ENCODE peak calls at places on chromosomes 4 and X, in four cellular contexts. N is GM12878, J is K562, Z is HepG2. V is an unnamed sample.

GRCh38 chr4:6465985-6466384 is 6.4 kb downstream of the PPP2R2C start:
- DNase-seq in N (no peak), J (no peak), Z (no peak), V (no peak)

GRCh38 chr4:8391972-8392371 is 48.6 kb downstream of the ACOX3 start:
- DNase-seq in N (peak; percentile 60), J (no peak), Z (no peak), V (no peak)

GRCh38 chrX:118720058-118720707 is 7.2 kb upstream of the IL13RA1 start:
- DNase-seq in N (no peak), J (no peak), Z (no peak), V (no peak)

GRCh38 chr4:187550256-187550950 is 445.2 kb upstream of the ZFP42 start:
- DNase-seq in N (no peak), J (no peak), Z (no peak), V (no peak)

GRCh38 chrX:19225906-19226305 is 103.6 kb upstream of the ADGRG2 start:
- DNase-seq in N (no peak), J (peak; percentile 22), Z (no peak), V (peak; percentile 14)

GRCh38 chr4:30875659-30876269 is 155.6 kb downstream of the PCDH7 start:
- DNase-seq in N (no peak), J (no peak), Z (no peak), V (no peak)

GRCh38 chrX:153735274-153735673 is 10.6 kb downstream of the ABCD1 start:
- DNase-seq in N (no peak), J (peak; percentile 65), Z (no peak), V (no peak)

GRCh38 chr4:106809083-106809482 is 227.0 kb downstream of the DKK2 start:
- DNase-seq in N (no peak), J (no peak), Z (peak; percentile 19), V (peak; percentile 16)

GRCh38 chr4:47619691-47620090 is 134.6 kb downstream of the ATP10D start:
- DNase-seq in N (no peak), J (no peak), Z (no peak), V (no peak)

GRCh38 chrX:151396042-151396826 is 772 bp upstream of the VMA21 start:
- DNase-seq in N (peak; percentile 2), J (no peak), Z (peak; percentile 49), V (no peak)

GRCh38 chr4:124873361-124874171 is 161.0 kb upstream of the ANKRD50 start:
- DNase-seq in N (no peak), J (no peak), Z (no peak), V (no peak)

GRCh38 chr4:123898941-123899666 is 502.5 kb downstream of the SPRY1 start:
- DNase-seq in N (no peak), J (no peak), Z (no peak), V (no peak)

GRCh38 chr4:110516106-110516922 is 40.4 kb downstream of the ENPEP start:
- DNase-seq in N (peak; percentile 30), J (peak; percentile 67), Z (peak; percentile 68), V (peak; percentile 73)

GRCh38 chr4:26020896-26021295 is 106.9 kb downstream of the SMIM20 start:
- DNase-seq in N (no peak), J (no peak), Z (peak; percentile 10), V (no peak)

GRCh38 chrX:12610079-12610478 is 181.1 kb upstream of the PRPS2 start:
- DNase-seq in N (no peak), J (no peak), Z (no peak), V (no peak)

GRCh38 chr4:54337007-54337406 is 107.9 kb downstream of the PDGFRA start:
- DNase-seq in N (no peak), J (no peak), Z (no peak), V (no peak)

GRCh38 chrX:79413009-79413408 is 45.9 kb upstream of the ITM2A start:
- DNase-seq in N (no peak), J (peak; percentile 23), Z (peak; percentile 0), V (no peak)

GRCh38 chr4:3405176-3405575 is 36.6 kb upstream of the HGFAC start:
- DNase-seq in N (no peak), J (no peak), Z (no peak), V (no peak)

GRCh38 chr4:121900132-121900983 is 30.1 kb upstream of the BBS7 start:
- DNase-seq in N (peak; percentile 12), J (peak; percentile 75), Z (peak; percentile 45), V (peak; percentile 61)

GRCh38 chr4:149371021-149371420 is 444.6 kb downstream of the IQCM start:
- DNase-seq in N (no peak), J (peak; percentile 1), Z (peak; percentile 34), V (peak; percentile 51)

GRCh38 chr4:4985844-4986243 is 33.4 kb downstream of the CYTL1 start:
- DNase-seq in N (no peak), J (peak; percentile 21), Z (no peak), V (no peak)

GRCh38 chrX:9569875-9570274 is 105.0 kb downstream of the TBL1X start:
- DNase-seq in N (no peak), J (no peak), Z (no peak), V (no peak)

GRCh38 chrX:8939344-8939743 is 94.6 kb downstream of the FAM9B start:
- DNase-seq in N (no peak), J (no peak), Z (no peak), V (no peak)

GRCh38 chrX:153438522-153438921 is 7.3 kb downstream of the TREX2 start:
- DNase-seq in N (no peak), J (peak; percentile 52), Z (peak; percentile 20), V (peak; percentile 60)

GRCh38 chr4:10085828-10086505 is 30.6 kb downstream of the WDR1 start:
- DNase-seq in N (no peak), J (no peak), Z (no peak), V (no peak)

GRCh38 chr4:25870081-25870480 is 7.3 kb upstream of the SEL1L3 start:
- DNase-seq in N (peak; percentile 41), J (no peak), Z (no peak), V (no peak)

GRCh38 chrX:70253377-70254062 is 6.5 kb downstream of the P2RY4 start:
- DNase-seq in N (no peak), J (no peak), Z (peak; percentile 1), V (no peak)

GRCh38 chr4:3037957-3038451 is 36.3 kb downstream of the HTT-AS start:
- DNase-seq in N (no peak), J (peak; percentile 24), Z (no peak), V (no peak)

DNA sequence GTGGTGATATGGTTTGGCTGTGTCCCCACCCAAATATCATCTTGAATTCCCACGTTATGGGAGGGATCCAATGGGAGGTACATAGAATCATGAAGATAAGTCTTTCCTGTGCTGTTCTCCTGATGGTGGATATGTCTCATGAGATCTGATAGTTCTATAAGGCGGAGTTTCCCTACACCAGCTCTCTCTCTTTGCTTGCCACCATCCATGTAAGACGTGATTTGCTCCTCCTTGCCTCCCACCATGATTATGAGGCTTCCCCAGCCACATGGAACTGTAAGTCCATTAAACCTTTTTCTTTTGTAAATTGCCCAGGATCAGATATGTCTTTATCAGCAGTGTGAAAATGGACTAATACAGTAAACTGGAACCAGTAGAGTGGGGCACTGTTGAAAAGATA is 39.5 kb downstream of the HSD17B13 start:
- DNase-seq in N (no peak), J (no peak), Z (no peak), V (no peak)
- TF ChIP-seq FOXK2 in N (no peak), J (no peak), Z (no peak), V (no peak)

DNA sequence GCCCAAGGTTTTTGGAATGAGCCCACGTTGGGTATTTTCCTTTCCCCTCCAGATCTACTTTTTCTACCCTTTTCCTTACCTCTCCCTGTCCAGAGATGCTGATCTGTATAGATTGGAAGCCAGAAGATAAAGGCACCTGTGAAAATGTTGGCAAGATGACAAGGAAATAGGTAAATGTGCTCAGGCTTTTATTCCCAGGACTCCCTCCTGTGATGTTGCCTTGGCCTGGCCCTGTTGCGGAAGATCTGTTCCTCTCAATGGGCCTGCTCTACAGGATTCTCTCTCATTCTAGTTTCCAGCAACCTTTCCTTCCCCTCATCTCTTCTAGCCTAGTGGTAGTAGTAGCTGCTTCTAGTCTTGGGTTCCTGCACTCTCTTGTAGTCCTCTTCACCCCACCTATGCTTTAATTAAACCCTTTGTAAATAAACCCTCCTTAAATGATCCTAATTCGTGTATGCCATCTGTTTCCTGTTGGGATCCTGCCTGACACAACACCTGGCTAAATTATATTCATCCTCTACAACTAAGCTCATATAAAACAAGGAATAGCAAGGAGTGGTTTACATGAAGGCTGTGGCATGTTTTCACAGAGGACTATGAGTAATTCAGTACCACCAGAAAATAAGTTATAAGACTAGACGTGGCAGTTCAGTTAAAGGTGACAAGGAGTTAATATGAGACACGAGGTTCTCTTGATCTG is 95.7 kb upstream of the MAOA start:
- DNase-seq in N (no peak), J (no peak), Z (no peak), V (no peak)
- TF ChIP-seq FOXM1 in N (no peak), J (no peak), Z (no peak), V (no peak)

GRCh38 chrX:100976211-100976610 is 6.7 kb downstream of the ARL13A start:
- DNase-seq in N (no peak), J (no peak), Z (no peak), V (no peak)
- TF ChIP-seq SP1 in N (no peak), J (no peak), Z (no peak), V (no peak)

DNA sequence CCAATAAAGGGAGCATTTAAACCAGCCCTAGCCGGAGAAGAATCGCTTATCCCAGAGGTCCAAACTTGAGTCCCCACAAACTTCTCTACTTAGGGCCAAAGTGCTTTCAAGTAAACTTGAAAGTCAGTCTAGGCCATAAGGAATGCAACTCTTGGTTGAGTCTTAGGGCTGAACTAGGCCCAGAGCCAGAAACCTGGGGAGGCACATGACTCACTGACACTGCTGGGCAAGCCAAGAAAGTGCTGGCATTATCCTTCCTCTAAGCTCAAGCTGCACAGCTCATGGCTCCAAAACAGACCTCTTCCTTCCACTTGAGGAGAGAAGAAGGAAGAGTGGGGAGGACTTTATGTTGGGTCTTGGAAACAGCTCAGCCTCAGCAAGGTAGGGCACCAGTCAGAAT is 1257.3 kb upstream of the DIAPH2 start:
- DNase-seq in N (no peak), J (no peak), Z (no peak), V (no peak)
- TF ChIP-seq FOXK2 in N (no peak), J (no peak), Z (no peak), V (no peak)

GRCh38 chr4:81723927-81724587 is 252.3 kb upstream of the RASGEF1B start:
- DNase-seq in N (no peak), J (no peak), Z (no peak), V (no peak)

GRCh38 chr4:81722229-81722900 is 250.7 kb upstream of the RASGEF1B start:
- DNase-seq in N (no peak), J (no peak), Z (no peak), V (no peak)

GRCh38 chr4:81724925-81725329 is 253.2 kb upstream of the RASGEF1B start:
- DNase-seq in N (peak; percentile 3), J (peak; percentile 75), Z (peak; percentile 7), V (peak; percentile 27)

GRCh38 chr4:81723044-81723884 is 251.6 kb upstream of the RASGEF1B start:
- DNase-seq in N (no peak), J (no peak), Z (no peak), V (no peak)
- TF ChIP-seq FOXM1 in N (no peak), J (no peak), Z (no peak), V (no peak)

GRCh38 chr4:91198951-91199350 is 1071.8 kb downstream of the CCSER1 start:
- DNase-seq in N (no peak), J (no peak), Z (no peak), V (no peak)
- TF ChIP-seq SP1 in N (no peak), J (no peak), Z (no peak), V (no peak)

GRCh38 chr4:142886566-142886965 is 40.5 kb upstream of the INPP4B start:
- DNase-seq in N (no peak), J (no peak), Z (no peak), V (no peak)
- TF ChIP-seq FOXK2 in N (no peak), J (no peak), Z (no peak), V (no peak)

GRCh38 chrX:37692918-37693317 is 7.3 kb downstream of the XK start:
- DNase-seq in N (no peak), J (no peak), Z (no peak), V (no peak)
- TF ChIP-seq FOXM1 in N (no peak), J (no peak), Z (no peak), V (no peak)